ENCODE peak calls at places on chromosomes 6 and 20, in six cellular contexts. W, Y, H, R, F and A are unnamed samples.
A peak's percentile ranks its signal among the peaks of the same experiment; 100 is the strongest.

GRCh38 chr6:12275084-12275483 is 15.1 kb upstream of the EDN1 start:
- DNase-seq in W (no peak), Y (no peak), H (no peak), R (no peak), F (no peak), A (no peak)

GRCh38 chr6:5190467-5190866 is 70.3 kb downstream of the LYRM4 start:
- DNase-seq in W (no peak), Y (no peak), H (no peak), R (peak; percentile 42), F (no peak), A (no peak)

GRCh38 chr20:60214901-60215522 is 256.8 kb downstream of the CDH26 start:
- DNase-seq in W (no peak), Y (no peak), H (no peak), R (no peak), F (no peak), A (no peak)

GRCh38 chr6:135230702-135231468 is 49.8 kb downstream of the MYB start:
- DNase-seq in W (no peak), Y (no peak), H (no peak), R (no peak), F (no peak), A (no peak)

GRCh38 chr6:106381871-106382270 is 21.4 kb downstream of the CRYBG1 start:
- DNase-seq in W (no peak), Y (peak; percentile 35), H (no peak), R (no peak), F (peak; percentile 22), A (no peak)

GRCh38 chr20:23449400-23449799 is 3.3 kb downstream of the CST11 start:
- DNase-seq in W (no peak), Y (no peak), H (no peak), R (no peak), F (no peak), A (no peak)

GRCh38 chr6:37547564-37548061 is 47.9 kb upstream of the CCDC167 start:
- DNase-seq in W (no peak), Y (no peak), H (no peak), R (no peak), F (no peak), A (no peak)

GRCh38 chr6:46893648-46894047 is 28.1 kb downstream of the ADGRF5 start:
- DNase-seq in W (no peak), Y (no peak), H (no peak), R (no peak), F (no peak), A (no peak)

GRCh38 chr6:89133981-89134380 is 11.9 kb upstream of the PM20D2 start:
- DNase-seq in W (no peak), Y (no peak), H (no peak), R (no peak), F (no peak), A (no peak)